ENCODE peak calls at places on chromosome X, in five cellular contexts. O, Z, K, S and N are unnamed samples.

GRCh38 chrX:10158279-10158939 is 1.6 kb downstream of the CLCN4 start:
- DNase-seq in O (no peak), Z (no peak), K (no peak), S (peak), N (no peak)

GRCh38 chrX:15739886-15740285 is 1.8 kb downstream of the CA5B start:
- DNase-seq in O (no peak), Z (no peak), K (no peak), S (no peak), N (no peak)

GRCh38 chrX:136046295-136046894 is 61.2 kb downstream of the SLC9A6 start:
- DNase-seq in O (no peak), Z (no peak), K (no peak), S (no peak), N (no peak)

GRCh38 chrX:144612076-144612475 is 635.2 kb upstream of the SPANXN1 start:
- DNase-seq in O (no peak), Z (no peak), K (no peak), S (no peak), N (no peak)

GRCh38 chrX:69178592-69178991 is 13.3 kb upstream of the PJA1 start:
- DNase-seq in O (no peak), Z (no peak), K (no peak), S (no peak), N (no peak)

GRCh38 chrX:68203656-68204055 is 229.6 kb downstream of the OPHN1 start:
- DNase-seq in O (no peak), Z (no peak), K (no peak), S (no peak), N (no peak)

GRCh38 chrX:71671043-71671829 is 3.9 kb downstream of the LOC101059915 start:
- DNase-seq in O (peak), Z (no peak), K (no peak), S (peak), N (no peak)

GRCh38 chrX:11239230-11239629 is 54.0 kb upstream of the AMELX start:
- DNase-seq in O (no peak), Z (no peak), K (no peak), S (peak), N (peak)

GRCh38 chrX:118644378-118644777 is 83.0 kb upstream of the IL13RA1 start:
- DNase-seq in O (no peak), Z (no peak), K (no peak), S (peak), N (no peak)

GRCh38 chrX:12890467-12890866 is 16.0 kb upstream of the TLR8 start:
- DNase-seq in O (no peak), Z (no peak), K (no peak), S (peak), N (no peak)

GRCh38 chrX:76428243-76429130 is 977 bp downstream of the MAGEE1 start:
- DNase-seq in O (no peak), Z (peak), K (no peak), S (peak), N (no peak)